ENCODE peak calls at places on chromosomes 5 and 9, in six cellular contexts. E is HEK293T; B is MCF 10A; S is CD8-positive, alpha-beta memory T cell; P is adrenal gland; Z is cardiac muscle cell. L is an unnamed sample.

GRCh38 chr9:89719202-89719601 is 114.4 kb downstream of the GADD45G start:
- DNase-seq in E (no peak), B (no peak), S (no peak), P (no peak), Z (no peak), L (no peak)

GRCh38 chr5:149656576-149657182 is 73.4 kb upstream of the PPARGC1B start:
- DNase-seq in E (peak; percentile 43), B (peak; percentile 80), S (no peak), P (no peak), Z (peak; percentile 21), L (peak; percentile 41)

GRCh38 chr9:134570726-134571325 is 70.8 kb upstream of the COL5A1 start:
- DNase-seq in E (no peak), B (no peak), S (no peak), P (no peak), Z (no peak), L (no peak)

GRCh38 chr9:115058684-115059315 is 59.2 kb downstream of the TNC start:
- DNase-seq in E (no peak), B (peak; percentile 77), S (no peak), P (no peak), Z (peak; percentile 76), L (no peak)

GRCh38 chr5:119019431-119020348 is 31.3 kb upstream of the DTWD2 start:
- DNase-seq in E (no peak), B (no peak), S (no peak), P (no peak), Z (no peak), L (no peak)

GRCh38 chr5:168360521-168361285 is 69.3 kb downstream of the WWC1 start:
- DNase-seq in E (no peak), B (no peak), S (no peak), P (no peak), Z (no peak), L (no peak)

GRCh38 chr5:35780236-35780635 is 76.5 kb upstream of the IL7R start:
- DNase-seq in E (no peak), B (no peak), S (no peak), P (no peak), Z (no peak), L (no peak)

GRCh38 chr9:89213481-89213880 is 34.9 kb upstream of the SHC3 start:
- DNase-seq in E (no peak), B (no peak), S (no peak), P (no peak), Z (peak; percentile 19), L (no peak)

GRCh38 chr5:65172486-65173129 is 309.1 kb downstream of the ADAMTS6 start:
- DNase-seq in E (no peak), B (peak; percentile 14), S (no peak), P (no peak), Z (peak; percentile 62), L (no peak)

GRCh38 chr9:105232207-105232606 is 12.2 kb upstream of the SLC44A1 start:
- DNase-seq in E (no peak), B (peak; percentile 28), S (no peak), P (no peak), Z (no peak), L (no peak)